ENCODE peak calls at places on chromosomes 1 and 21, in nine cellular contexts. M, S, E, C, I, Y, T, Q and K are unnamed samples.

GRCh38 chr1:220803401-220804201 is 16.9 kb downstream of the MTARC1 start:
- DNase-seq in M (no peak), S (peak), E (peak), C (no peak), I (no peak), Y (peak), T (peak), Q (no peak), K (no peak)

GRCh38 chr1:207838156-207839082 is 72.5 kb downstream of the CD34 start:
- DNase-seq in M (peak), S (no peak), E (no peak), C (no peak), I (no peak), Y (no peak), T (peak), Q (no peak), K (no peak)

GRCh38 chr1:235999259-235999925 is 65.5 kb downstream of the NID1 start:
- DNase-seq in M (no peak), S (peak), E (peak), C (no peak), I (no peak), Y (peak), T (peak), Q (no peak), K (peak)

GRCh38 chr1:3084154-3084553 is 15.2 kb downstream of the PRDM16 start:
- DNase-seq in M (no peak), S (no peak), E (no peak), C (no peak), I (no peak), Y (no peak), T (no peak), Q (no peak), K (no peak)

GRCh38 chr1:1020415-1021009 is 592 bp downstream of the AGRN start:
- DNase-seq in M (no peak), S (no peak), E (no peak), C (no peak), I (no peak), Y (no peak), T (no peak), Q (no peak), K (no peak)

GRCh38 chr1:65813956-65814355 is 21.3 kb downstream of the PDE4B start:
- DNase-seq in M (no peak), S (no peak), E (no peak), C (no peak), I (no peak), Y (no peak), T (no peak), Q (no peak), K (no peak)

GRCh38 chr21:36981977-36982700 is 15.7 kb upstream of the HLCS start:
- DNase-seq in M (no peak), S (no peak), E (no peak), C (no peak), I (no peak), Y (no peak), T (no peak), Q (no peak), K (no peak)

GRCh38 chr1:1185101-1185765 is 11.6 kb downstream of the TTLL10 start:
- DNase-seq in M (peak), S (no peak), E (no peak), C (no peak), I (no peak), Y (no peak), T (no peak), Q (no peak), K (peak)

GRCh38 chr1:92992877-92993276 is 31.6 kb upstream of the DIPK1A start:
- DNase-seq in M (no peak), S (no peak), E (no peak), C (no peak), I (no peak), Y (no peak), T (no peak), Q (no peak), K (no peak)